ENCODE peak calls at places on chromosomes 12 and 14, in four cellular contexts. G is IMR-90, R is H1, S is H9. M is an unnamed sample.

GRCh38 chr14:46136456-46136855 is 515.1 kb downstream of the RPL10L start:
- DNase-seq in G (no peak), R (no peak), S (no peak), M (no peak)

GRCh38 chr12:17478908-17479673 is 610.9 kb downstream of the RERGL start:
- DNase-seq in G (no peak), R (no peak), S (no peak), M (no peak)

GRCh38 chr12:62722971-62723680 is 211.8 kb downstream of the PPM1H start:
- DNase-seq in G (peak; percentile 60), R (no peak), S (no peak), M (no peak)

GRCh38 chr14:93033983-93034670 is 81.6 kb downstream of the ITPK1 start:
- DNase-seq in G (no peak), R (no peak), S (peak; percentile 58), M (no peak)

GRCh38 chr14:55372423-55372822 is 39.2 kb downstream of the ATG14 start:
- DNase-seq in G (no peak), R (no peak), S (no peak), M (no peak)

GRCh38 chr12:42130670-42131402 is 13.8 kb downstream of the GXYLT1 start:
- DNase-seq in G (peak; percentile 64), R (no peak), S (no peak), M (no peak)

GRCh38 chr14:50047274-50047676 is 69.1 kb downstream of the VCPKMT start:
- DNase-seq in G (no peak), R (no peak), S (no peak), M (no peak)

GRCh38 chr12:1573960-1574862 is 20.2 kb downstream of the FBXL14 start:
- DNase-seq in G (no peak), R (no peak), S (no peak), M (no peak)

GRCh38 chr14:74211945-74212580 is 27.2 kb upstream of the VSX2 start:
- DNase-seq in G (no peak), R (no peak), S (no peak), M (no peak)

GRCh38 chr12:46464863-46465262 is 92.3 kb upstream of the SLC38A2 start:
- DNase-seq in G (no peak), R (no peak), S (no peak), M (no peak)

GRCh38 chr12:45191239-45191638 is 24.7 kb upstream of the ANO6 start:
- DNase-seq in G (peak; percentile 49), R (no peak), S (no peak), M (no peak)

GRCh38 chr14:31425905-31426304 is 5.6 kb upstream of the HEATR5A start:
- DNase-seq in G (no peak), R (no peak), S (no peak), M (no peak)

GRCh38 chr12:9868951-9869306 is 225 bp downstream of the CLEC2B start:
- DNase-seq in G (no peak), R (no peak), S (no peak), M (no peak)

GRCh38 chr12:10033783-10034381 is 3.4 kb downstream of the CLEC9A start:
- DNase-seq in G (peak; percentile 18), R (no peak), S (no peak), M (no peak)

GRCh38 chr14:54549862-54550261 is 17.1 kb upstream of the SAMD4A start:
- DNase-seq in G (peak; percentile 47), R (no peak), S (no peak), M (no peak)

GRCh38 chr12:57459750-57460400 is at the start of gene GLI1:
- DNase-seq in G (peak; percentile 28), R (no peak), S (peak; percentile 72), M (no peak)

GRCh38 chr12:31591308-31591901 is 469 bp upstream of the DENND5B start:
- DNase-seq in G (no peak), R (no peak), S (peak; percentile 46), M (no peak)

GRCh38 chr14:38255408-38255672 is 553 bp downstream of the CLEC14A start:
- DNase-seq in G (no peak), R (no peak), S (no peak), M (no peak)

GRCh38 chr12:28068467-28068866 is 95.9 kb upstream of the PTHLH start:
- DNase-seq in G (no peak), R (no peak), S (no peak), M (no peak)

GRCh38 chr12:122062832-122063690 is 15.5 kb upstream of the MLXIP start:
- DNase-seq in G (peak; percentile 66), R (no peak), S (peak; percentile 77), M (no peak)

GRCh38 chr14:50864911-50865310 is 6.9 kb upstream of the ABHD12B start:
- DNase-seq in G (no peak), R (no peak), S (no peak), M (no peak)

GRCh38 chr12:13534645-13535398 is 338.3 kb downstream of the EMP1 start:
- DNase-seq in G (peak; percentile 23), R (peak; percentile 46), S (peak; percentile 94), M (peak; percentile 90)

GRCh38 chr12:111091036-111091435 is 170.7 kb upstream of the MYL2 start:
- DNase-seq in G (no peak), R (no peak), S (no peak), M (no peak)

GRCh38 chr12:30826276-30826675 is 71.5 kb upstream of the CAPRIN2 start:
- DNase-seq in G (no peak), R (no peak), S (no peak), M (no peak)

GRCh38 chr14:79186523-79186922 is 1016.4 kb downstream of the NRXN3 start:
- DNase-seq in G (peak; percentile 54), R (no peak), S (no peak), M (no peak)

DNA sequence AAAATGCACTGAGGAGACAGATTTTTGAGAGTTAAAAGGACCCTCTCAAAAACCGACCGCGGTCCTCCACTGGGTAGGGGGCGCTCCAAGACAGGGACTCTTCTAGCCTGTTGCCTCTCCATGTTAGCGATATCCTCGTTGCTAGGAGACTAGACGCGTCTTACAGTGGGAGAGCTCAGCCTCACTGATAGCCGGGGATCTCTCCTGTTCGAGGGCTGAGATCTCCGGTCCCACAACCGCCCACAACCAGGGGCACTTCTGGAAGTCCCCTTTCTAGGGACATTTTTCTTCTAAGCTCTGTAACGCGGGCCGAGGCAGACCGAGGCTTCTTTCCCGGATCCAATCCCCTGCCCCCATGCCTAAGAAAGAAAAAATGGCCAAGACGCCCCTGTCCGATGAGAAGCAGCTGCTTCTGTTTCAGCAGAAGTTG is 21.3 kb downstream of the FKBP11 start:
- DNase-seq in G (peak; percentile 82), R (no peak), S (peak; percentile 92), M (peak; percentile 64)
- H2AFZ ChIP-seq in G (peak overlapping the region; percentile 87), R (peak overlapping the region; percentile 56), S (no peak overlapping the region), M (peak overlapping the region; percentile 84)

GRCh38 chr12:94793191-94793595 is 142.8 kb upstream of the TMCC3 start:
- DNase-seq in G (peak; percentile 4), R (no peak), S (peak; percentile 47), M (no peak)
- H3K18ac ChIP-seq in G (no peak overlapping the region), R (no peak overlapping the region), S (no peak overlapping the region), M (no peak overlapping the region)

GRCh38 chr12:6782903-6783571 is 6.3 kb upstream of the CD4 start:
- DNase-seq in G (no peak), R (no peak), S (no peak), M (no peak)
- H2AFZ ChIP-seq in G (no peak overlapping the region), R (no peak overlapping the region), S (no peak overlapping the region), M (peak overlapping the region; percentile 79)

GRCh38 chr14:82642425-82642824 is 1108.8 kb upstream of the SEL1L start:
- DNase-seq in G (no peak), R (peak; percentile 46), S (peak; percentile 88), M (no peak)

DNA sequence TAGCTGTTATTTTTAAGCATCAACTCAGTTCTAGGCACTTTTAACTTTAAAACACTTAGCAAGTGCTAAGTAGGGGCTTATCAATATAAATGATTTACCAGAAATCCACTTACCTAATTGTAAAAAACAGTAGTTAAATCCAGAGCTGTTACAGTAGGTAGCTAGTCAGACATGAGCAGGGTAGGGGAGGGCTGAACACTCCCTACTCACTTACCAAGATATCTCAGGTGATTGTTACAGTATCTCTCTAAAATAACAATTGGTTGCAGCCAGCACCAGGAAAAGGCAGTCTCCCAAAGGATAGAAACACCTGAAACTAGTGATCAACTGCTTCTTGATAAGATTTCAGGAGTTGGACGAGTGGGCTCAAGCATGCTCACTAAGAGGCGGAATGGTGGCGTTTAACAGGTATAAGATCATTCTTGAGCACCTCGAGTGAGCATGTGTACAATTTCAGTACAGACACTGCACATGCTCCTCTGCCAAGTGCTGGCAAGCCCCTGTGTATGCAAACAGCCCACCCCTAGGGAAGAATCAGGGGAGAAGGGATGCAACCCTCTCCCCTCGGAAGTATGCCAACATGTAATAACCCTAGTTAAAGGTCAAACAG is 1113.5 kb upstream of the SEL1L start:
- DNase-seq in G (no peak), R (no peak), S (no peak), M (no peak)
- H3K18ac ChIP-seq in G (no peak overlapping the region), R (no peak overlapping the region), S (no peak overlapping the region), M (no peak overlapping the region)

GRCh38 chr12:53613821-53614220 is 12.4 kb downstream of the ATF7 start:
- DNase-seq in G (peak; percentile 23), R (no peak), S (no peak), M (no peak)

GRCh38 chr12:53616950-53617349 is 9.2 kb downstream of the ATF7 start:
- DNase-seq in G (no peak), R (no peak), S (no peak), M (no peak)

GRCh38 chr12:53622724-53623123 is 3.5 kb downstream of the ATF7 start:
- DNase-seq in G (no peak), R (no peak), S (no peak), M (no peak)

GRCh38 chr12:53617700-53618099 is 8.5 kb downstream of the ATF7 start:
- DNase-seq in G (no peak), R (no peak), S (no peak), M (no peak)

DNA sequence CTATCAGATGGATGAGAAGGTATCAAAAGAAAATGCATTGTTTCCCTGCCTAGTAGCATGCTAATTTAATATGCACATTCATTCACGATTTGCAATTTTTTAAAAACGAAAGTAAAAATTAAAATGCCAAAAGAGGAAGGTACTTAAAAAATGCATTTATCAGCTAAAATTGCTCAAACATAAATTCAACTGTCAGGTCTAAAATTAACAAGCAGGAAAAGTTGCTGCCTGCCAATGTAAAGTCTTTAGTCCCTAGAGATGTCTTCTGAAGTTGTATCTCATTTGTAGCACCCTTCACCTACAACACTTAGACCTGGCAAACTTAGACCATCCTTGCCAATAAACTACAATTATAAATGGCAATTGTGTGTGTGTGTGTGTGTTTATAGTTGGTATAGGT is 7.8 kb downstream of the ATF7 start:
- DNase-seq in G (no peak), R (no peak), S (no peak), M (no peak)
- H2AFZ ChIP-seq in G (no peak overlapping the region), R (no peak overlapping the region), S (no peak overlapping the region), M (no peak overlapping the region)

DNA sequence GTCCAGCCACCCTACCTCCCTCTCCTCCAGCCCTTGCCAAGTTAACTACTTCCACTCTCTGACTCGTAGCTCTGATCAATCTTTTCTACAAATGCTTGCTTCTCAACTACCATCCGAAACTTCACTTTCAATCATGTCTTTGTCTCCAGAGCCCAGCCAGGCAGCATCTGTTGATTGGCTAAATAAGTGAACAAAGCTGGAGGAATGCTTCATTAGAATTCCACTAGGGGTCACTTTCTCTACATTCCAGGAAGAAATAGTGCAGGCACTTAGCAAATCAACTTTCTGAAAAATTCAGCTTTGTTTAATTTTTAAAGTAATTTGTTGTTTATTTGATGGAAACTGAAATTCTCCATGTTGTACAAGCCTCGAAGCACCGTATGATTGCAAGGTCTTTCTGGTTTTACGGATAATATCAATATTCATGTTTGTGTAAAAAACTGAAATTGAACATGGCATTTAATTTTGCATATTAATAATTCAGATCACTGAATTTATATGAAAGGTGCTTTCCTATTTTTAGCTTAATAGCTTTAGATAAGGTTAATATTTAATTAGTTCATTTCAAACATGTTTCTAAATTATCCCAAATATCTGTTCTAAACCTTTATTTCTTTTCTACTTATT is 32.4 kb upstream of the HELB start:
- DNase-seq in G (peak; percentile 62), R (no peak), S (peak; percentile 54), M (peak; percentile 38)
- H3K18ac ChIP-seq in G (no peak overlapping the region), R (no peak overlapping the region), S (peak overlapping the region; percentile 81), M (no peak overlapping the region)

M was measured in neuronal stem cell.